ENCODE peak calls at places on chromosomes 1 and 21, in eight cellular contexts. H, E, Y, L, P, C, U and M are unnamed samples. For H3K36me3 and H3K4me1, the result is how much of the 10 kb centered on the place peaks cover.

GRCh38 chr21:34857122-34857713 is 188.4 kb downstream of the CLIC6 start:
- DNase-seq in U (no peak), Y (no peak), C (no peak), P (no peak), H (no peak), L (no peak), E (no peak), M (peak)

GRCh38 chr1:165896277-165896676 is 68.9 kb downstream of the UCK2 start:
- DNase-seq in Y (no peak), H (no peak), L (no peak), P (no peak), C (no peak), E (no peak), U (peak), M (no peak)

GRCh38 chr21:46188226-46189212 is 4.3 kb upstream of the SPATC1L start:
- DNase-seq in U (peak), L (peak), H (peak), Y (no peak), E (no peak), C (peak), P (peak), M (peak)

GRCh38 chr1:113980120-113980519 is 846 bp downstream of the OLFML3 start:
- DNase-seq in L (peak), E (peak), Y (no peak), U (peak), P (no peak), H (peak), C (peak), M (peak)

GRCh38 chr1:115712911-115713609 is 55.5 kb downstream of the CASQ2 start:
- DNase-seq in L (no peak), Y (no peak), U (no peak), C (no peak), H (no peak), P (no peak), E (no peak), M (no peak)

GRCh38 chr1:167194182-167194581 is 26.5 kb upstream of the POU2F1 start:
- DNase-seq in Y (no peak), C (no peak), P (no peak), U (no peak), E (no peak), L (no peak), H (no peak), M (no peak)

GRCh38 chr1:33181038-33181861 is 593 bp downstream of the TRIM62 start:
- DNase-seq in L (peak), C (peak), E (peak), H (peak), Y (peak), U (no peak), P (peak), M (peak)

GRCh38 chr1:33686551-33686950 is 177.3 kb upstream of the HMGB4 start:
- DNase-seq in H (no peak), Y (no peak), L (no peak), E (no peak), C (no peak), P (peak), U (no peak), M (no peak)

GRCh38 chr1:65820983-65821382 is 28.3 kb downstream of the PDE4B start:
- DNase-seq in L (no peak), C (no peak), H (no peak), E (no peak), Y (no peak), U (no peak), P (no peak), M (no peak)

GRCh38 chr1:8925960-8926359 is 19.7 kb upstream of the CA6 start:
- DNase-seq in H (no peak), P (no peak), L (no peak), C (no peak), E (no peak), U (no peak), Y (no peak), M (no peak)

GRCh38 chr1:100811808-100812207 is 82.8 kb downstream of the EXTL2 start:
- DNase-seq in E (no peak), H (no peak), L (no peak), C (no peak), Y (no peak), U (no peak), P (no peak), M (no peak)

GRCh38 chr1:162612606-162613400 is 19.5 kb upstream of the DDR2 start:
- DNase-seq in P (no peak), C (peak), E (no peak), Y (no peak), H (no peak), U (peak), L (peak), M (peak)

GRCh38 chr1:211830055-211830329 is 571 bp downstream of the LPGAT1 start:
- DNase-seq in E (no peak), L (peak), H (peak), U (no peak), P (no peak), Y (peak), C (no peak), M (no peak)

GRCh38 chr1:234870020-234870378 is 258.6 kb downstream of the TOMM20 start:
- DNase-seq in E (no peak), Y (no peak), C (no peak), L (no peak), H (no peak), U (no peak), P (no peak), M (no peak)

GRCh38 chr1:234871039-234871709 is 257.5 kb downstream of the TOMM20 start:
- DNase-seq in L (no peak), H (no peak), C (no peak), E (no peak), U (no peak), P (no peak), Y (no peak), M (no peak)

GRCh38 chr1:234870582-234870981 is 258.1 kb downstream of the TOMM20 start:
- DNase-seq in L (no peak), P (no peak), Y (no peak), C (no peak), H (no peak), E (no peak), U (no peak), M (no peak)

GRCh38 chr1:234869182-234870019 is 259.2 kb downstream of the TOMM20 start:
- DNase-seq in L (no peak), Y (no peak), U (no peak), C (no peak), E (no peak), P (no peak), H (no peak), M (no peak)

GRCh38 chr1:234871710-234872262 is 256.9 kb downstream of the TOMM20 start:
- DNase-seq in C (no peak), H (no peak), P (no peak), Y (no peak), E (no peak), U (no peak), L (no peak), M (no peak)
- H3K36me3 ChIP-seq in C (under half), H (under half), P (under half), Y (under half), E (under half), U (under half), L (under half), M (under half)

GRCh38 chr1:81409262-81409661 is 391.5 kb upstream of the ADGRL2 start:
- DNase-seq in P (no peak), L (no peak), C (no peak), E (no peak), H (no peak), U (no peak), Y (no peak), M (no peak)
- H3K4me1 ChIP-seq in P (under half), L (under half), C (under half), E (under half), H (under half), U (under half), Y (under half), M (under half)

GRCh38 chr21:25501448-25501847 is 105.8 kb downstream of the MRPL39 start:
- DNase-seq in Y (no peak), H (no peak), E (no peak), L (no peak), U (no peak), P (no peak), C (no peak), M (no peak)
- TF ChIP-seq POLR2A in Y (no peak), H (no peak), E (no peak), L (no peak), U (no peak), P (no peak), C (no peak), M (no peak)

DNA sequence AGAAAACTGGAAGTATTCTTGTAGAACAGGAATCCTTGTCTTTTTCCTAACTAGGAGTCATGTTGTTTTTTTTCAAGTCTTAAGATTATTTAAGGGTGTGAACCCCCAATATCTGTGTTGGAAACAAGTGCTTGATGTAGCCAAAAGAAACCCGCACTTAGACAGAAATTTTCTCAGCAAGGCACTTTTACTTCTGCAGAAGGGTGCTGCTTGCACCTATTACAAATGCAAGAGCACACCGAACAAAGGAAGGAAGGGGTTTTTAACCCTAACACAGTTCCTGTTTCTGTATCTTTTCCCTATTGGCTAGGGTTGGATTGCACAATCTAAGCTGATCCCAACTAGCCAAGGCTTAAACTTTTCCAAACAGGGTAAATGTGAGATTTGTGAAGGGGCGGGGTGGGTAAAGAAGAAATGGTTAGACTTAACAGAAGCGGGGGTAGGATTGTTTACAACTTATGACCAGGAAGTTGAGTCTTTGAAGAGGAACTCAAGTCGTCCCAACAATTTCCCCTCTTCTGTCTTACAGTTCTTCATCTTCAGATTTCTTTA is 75.1 kb downstream of the ZFYVE9 start:
- DNase-seq in P (no peak), C (no peak), L (no peak), E (no peak), Y (no peak), H (no peak), U (no peak), M (no peak)
- H3K36me3 ChIP-seq in P (under half), C (under half), L (under half), E (under half), Y (under half), H (under half), U (under half), M (under half)

GRCh38 chr1:64515427-64515826 is 45.5 kb downstream of the CACHD1 start:
- DNase-seq in Y (no peak), H (peak), U (peak), E (peak), C (peak), P (no peak), L (peak), M (peak)
- H3K4me1 ChIP-seq in Y (under half), H (under half), U (under half), E (half or more), C (half or more), P (half or more), L (under half), M (half or more)

GRCh38 chr1:27568247-27569087 is 35.5 kb downstream of the AHDC1 start:
- DNase-seq in U (peak), H (peak), Y (peak), C (peak), P (peak), L (peak), E (peak), M (peak)
- TF ChIP-seq POLR2A in U (peak), H (no peak), Y (no peak), C (peak), P (no peak), L (no peak), E (peak), M (peak)